ENCODE peak calls at places on chromosomes 6 and 20, in nine cellular contexts. M, P, O, Q, S, I, Z, X and T are unnamed samples.

GRCh38 chr6:154448448-154449096 is 61.9 kb downstream of the CNKSR3 start:
- DNase-seq in M (peak), P (peak), O (no peak), Q (no peak), S (no peak), I (peak), Z (peak), X (peak), T (peak)

GRCh38 chr20:13771853-13772453 is 12.8 kb downstream of the ESF1 start:
- DNase-seq in M (peak), P (peak), O (no peak), Q (peak), S (peak), I (peak), Z (no peak), X (no peak), T (peak)

GRCh38 chr6:144555078-144555477 is 269.9 kb downstream of the UTRN start:
- DNase-seq in M (no peak), P (no peak), O (no peak), Q (no peak), S (no peak), I (no peak), Z (no peak), X (no peak), T (no peak)

GRCh38 chr20:13517801-13518200 is 120.9 kb downstream of the TASP1 start:
- DNase-seq in M (no peak), P (no peak), O (no peak), Q (no peak), S (no peak), I (no peak), Z (no peak), X (no peak), T (no peak)

GRCh38 chr20:48597521-48598302 is 230.1 kb downstream of the PREX1 start:
- DNase-seq in M (peak), P (no peak), O (peak), Q (no peak), S (no peak), I (no peak), Z (no peak), X (no peak), T (no peak)

GRCh38 chr6:21935561-21936028 is 342.0 kb downstream of the SOX4 start:
- DNase-seq in M (peak), P (peak), O (no peak), Q (peak), S (no peak), I (peak), Z (peak), X (peak), T (peak)

GRCh38 chr20:51014797-51015722 is 7.8 kb downstream of the KCNG1 start:
- DNase-seq in M (peak), P (peak), O (no peak), Q (peak), S (peak), I (peak), Z (peak), X (peak), T (peak)

GRCh38 chr6:37679539-37680476 is 17.9 kb downstream of the MDGA1 start:
- DNase-seq in M (no peak), P (no peak), O (no peak), Q (peak), S (no peak), I (no peak), Z (no peak), X (no peak), T (no peak)

GRCh38 chr6:119314894-119315272 is 34.7 kb downstream of the MAN1A1 start:
- DNase-seq in M (no peak), P (no peak), O (no peak), Q (no peak), S (no peak), I (no peak), Z (no peak), X (no peak), T (no peak)

GRCh38 chr6:157056275-157056674 is 267.0 kb downstream of the TMEM242 start:
- DNase-seq in M (no peak), P (no peak), O (no peak), Q (peak), S (no peak), I (no peak), Z (no peak), X (no peak), T (no peak)

GRCh38 chr6:27267865-27268444 is 20.5 kb downstream of the PRSS16 start:
- DNase-seq in M (no peak), P (no peak), O (no peak), Q (no peak), S (peak), I (no peak), Z (no peak), X (no peak), T (no peak)

GRCh38 chr20:32028647-32029372 is 18.6 kb downstream of the CCM2L start:
- DNase-seq in M (no peak), P (no peak), O (no peak), Q (no peak), S (peak), I (no peak), Z (no peak), X (no peak), T (no peak)

GRCh38 chr20:10924628-10925266 is 250.9 kb upstream of the JAG1 start:
- DNase-seq in M (peak), P (peak), O (no peak), Q (no peak), S (peak), I (peak), Z (no peak), X (peak), T (peak)

GRCh38 chr6:4906942-4907300 is 96.9 kb downstream of the RPP40 start:
- DNase-seq in M (peak), P (no peak), O (no peak), Q (no peak), S (no peak), I (no peak), Z (no peak), X (no peak), T (no peak)

GRCh38 chr6:152309006-152309405 is 328.2 kb downstream of the SYNE1 start:
- DNase-seq in M (no peak), P (no peak), O (no peak), Q (no peak), S (no peak), I (no peak), Z (no peak), X (no peak), T (no peak)

GRCh38 chr6:30720738-30721197 is 616 bp downstream of the TUBB start:
- DNase-seq in M (peak), P (peak), O (peak), Q (peak), S (peak), I (no peak), Z (no peak), X (no peak), T (peak)

GRCh38 chr20:4813839-4814695 is 92.4 kb downstream of the PRND start:
- DNase-seq in M (no peak), P (no peak), O (no peak), Q (peak), S (no peak), I (no peak), Z (no peak), X (no peak), T (no peak)

GRCh38 chr6:83303426-83303825 is 110.3 kb downstream of the RWDD2A start:
- DNase-seq in M (no peak), P (no peak), O (no peak), Q (no peak), S (no peak), I (no peak), Z (no peak), X (no peak), T (no peak)

GRCh38 chr6:19033683-19034082 is 646.5 kb downstream of the RNF144B start:
- DNase-seq in M (no peak), P (no peak), O (no peak), Q (no peak), S (no peak), I (no peak), Z (no peak), X (no peak), T (no peak)

GRCh38 chr6:56242343-56242742 is 5.0 kb downstream of the COL21A1 start:
- DNase-seq in M (peak), P (peak), O (no peak), Q (no peak), S (no peak), I (no peak), Z (no peak), X (no peak), T (peak)

GRCh38 chr6:15796844-15797243 is 134.0 kb upstream of the DTNBP1 start:
- DNase-seq in M (no peak), P (no peak), O (no peak), Q (no peak), S (no peak), I (no peak), Z (no peak), X (no peak), T (no peak)

GRCh38 chr20:3276400-3277015 is 37.5 kb upstream of the SLC4A11 start:
- DNase-seq in M (peak), P (peak), O (no peak), Q (peak), S (peak), I (peak), Z (peak), X (peak), T (peak)

GRCh38 chr20:14445310-14445709 is 107.9 kb upstream of the FLRT3 start:
- DNase-seq in M (peak), P (peak), O (no peak), Q (no peak), S (no peak), I (no peak), Z (no peak), X (peak), T (peak)

GRCh38 chr20:2285193-2285592 is 10.6 kb upstream of the TGM3 start:
- DNase-seq in M (no peak), P (no peak), O (no peak), Q (no peak), S (no peak), I (no peak), Z (no peak), X (no peak), T (peak)

GRCh38 chr6:163950159-163950558 is 535.6 kb downstream of the QKI start:
- DNase-seq in M (peak), P (peak), O (no peak), Q (no peak), S (no peak), I (no peak), Z (no peak), X (peak), T (no peak)

GRCh38 chr20:61349447-61350165 is 97.5 kb downstream of the CDH4 start:
- DNase-seq in M (no peak), P (no peak), O (no peak), Q (no peak), S (no peak), I (no peak), Z (no peak), X (no peak), T (no peak)

GRCh38 chr6:9186148-9186547 is 750.8 kb upstream of the SLC35B3 start:
- DNase-seq in M (no peak), P (peak), O (no peak), Q (no peak), S (no peak), I (no peak), Z (no peak), X (no peak), T (no peak)

GRCh38 chr6:46651766-46652165 is 852 bp downstream of the CYP39A1 start:
- DNase-seq in M (peak), P (peak), O (no peak), Q (no peak), S (no peak), I (no peak), Z (no peak), X (no peak), T (no peak)

GRCh38 chr20:57756213-57756612 is 46.4 kb upstream of the PMEPA1 start:
- DNase-seq in M (no peak), P (no peak), O (peak), Q (no peak), S (no peak), I (no peak), Z (no peak), X (no peak), T (no peak)

GRCh38 chr6:72324591-72324990 is 297.3 kb upstream of the KCNQ5 start:
- DNase-seq in M (no peak), P (no peak), O (no peak), Q (no peak), S (no peak), I (no peak), Z (no peak), X (no peak), T (no peak)

GRCh38 chr6:4860387-4860786 is 84.2 kb downstream of the CDYL start:
- DNase-seq in M (no peak), P (no peak), O (no peak), Q (no peak), S (no peak), I (no peak), Z (no peak), X (no peak), T (no peak)